ENCODE peak calls at places on chromosomes 7 and 10, in seven cellular contexts. N, G, I, W, F, M and D are unnamed samples.

GRCh38 chr10:92291610-92291859 is 568 bp downstream of the MARCHF5 start:
- DNase-seq in N (no peak), M (no peak), G (no peak), W (peak; percentile 20), I (no peak), F (no peak), D (no peak)

GRCh38 chr10:72567421-72567820 is 58.5 kb downstream of the MICU1 start:
- DNase-seq in F (no peak), M (no peak), W (peak; percentile 54), I (peak; percentile 4), N (peak; percentile 79), G (no peak), D (no peak)

GRCh38 chr7:143373255-143373794 is 7.8 kb upstream of the ZYX start:
- DNase-seq in G (no peak), F (no peak), M (no peak), W (no peak), I (no peak), N (no peak), D (no peak)

GRCh38 chr7:142567676-142568075 is 181.6 kb upstream of the PRSS1 start:
- DNase-seq in M (no peak), G (no peak), F (no peak), I (no peak), W (no peak), N (no peak), D (no peak)

GRCh38 chr10:98323221-98324164 is 55.5 kb upstream of the LOXL4 start:
- DNase-seq in I (peak; percentile 78), N (peak; percentile 13), G (no peak), M (peak; percentile 61), F (peak; percentile 32), W (no peak), D (no peak)

GRCh38 chr7:157614457-157615020 is 277.7 kb downstream of the DNAJB6 start:
- DNase-seq in F (no peak), N (no peak), W (no peak), G (no peak), M (no peak), I (no peak), D (no peak)

GRCh38 chr7:2003931-2004812 is 228.6 kb downstream of the MAD1L1 start:
- DNase-seq in W (no peak), N (no peak), M (no peak), G (peak; percentile 1), I (no peak), F (no peak), D (no peak)

GRCh38 chr7:1668486-1668931 is 1.6 kb upstream of the ELFN1 start:
- DNase-seq in N (no peak), W (peak; percentile 46), G (no peak), M (no peak), F (no peak), I (no peak), D (peak; percentile 46)

GRCh38 chr7:44379366-44380178 is 54.2 kb upstream of the CAMK2B start:
- DNase-seq in G (no peak), W (no peak), M (no peak), F (no peak), I (no peak), N (no peak), D (peak; percentile 24)

GRCh38 chr7:11130012-11130411 is 156.3 kb downstream of the PHF14 start:
- DNase-seq in N (no peak), W (no peak), I (peak; percentile 73), F (peak; percentile 17), G (no peak), M (no peak), D (no peak)

DNA sequence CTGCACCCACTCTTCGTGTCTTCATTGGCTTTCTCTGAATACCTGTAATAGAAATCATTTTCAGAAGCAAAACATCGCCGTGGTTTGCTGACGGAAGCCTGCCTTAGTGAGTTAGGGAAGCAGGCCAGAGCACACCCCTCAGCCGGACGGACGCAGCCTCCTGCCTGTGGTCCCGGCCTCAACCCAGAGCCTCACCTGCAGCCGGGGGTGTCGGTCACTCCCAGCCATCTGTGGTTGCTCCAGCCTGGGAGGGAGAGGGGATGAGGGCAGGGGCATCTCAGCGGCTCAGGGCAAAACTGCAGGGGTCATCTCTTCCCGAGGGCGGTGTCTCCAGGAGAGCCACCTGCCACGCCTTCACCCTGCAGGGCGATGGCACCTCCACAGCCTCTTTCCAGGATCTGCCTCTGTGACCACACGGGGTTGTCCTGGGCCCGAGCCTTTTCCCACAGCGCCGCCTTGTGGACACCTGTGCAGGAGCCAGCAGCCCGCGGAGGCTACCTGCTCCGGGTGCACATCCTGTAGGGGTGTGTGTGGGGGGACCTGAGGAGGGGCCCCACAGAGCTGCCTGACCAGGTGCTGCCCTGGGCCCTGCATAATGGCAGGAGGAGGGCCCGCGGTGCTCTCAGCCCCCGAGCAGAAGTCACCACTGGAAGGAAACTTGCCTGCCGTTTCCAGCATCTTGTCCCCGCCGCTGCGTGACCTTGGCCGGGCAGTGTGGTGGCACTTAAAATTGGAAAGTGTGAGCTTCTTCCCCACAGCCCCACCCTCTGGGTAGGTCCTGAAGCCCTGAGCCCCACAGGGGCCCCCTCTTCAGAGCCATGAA is 21.6 kb upstream of the AP5Z1 start:
- DNase-seq in I (peak; percentile 57), W (peak; percentile 90), F (peak; percentile 88), N (no peak), G (peak; percentile 89), M (peak; percentile 88), D (peak; percentile 91)
- TF ChIP-seq CTCF in I (peak; percentile 92), W (peak; percentile 90), F (peak; percentile 93), N (peak; percentile 95), G (peak; percentile 87), M (peak; percentile 86), D (peak; percentile 97)

GRCh38 chr7:152897401-152897800 is 137.8 kb downstream of the ACTR3B start:
- DNase-seq in M (no peak), F (no peak), N (no peak), W (no peak), G (no peak), I (no peak), D (no peak)

GRCh38 chr7:152891837-152892236 is 132.3 kb downstream of the ACTR3B start:
- DNase-seq in W (no peak), G (no peak), F (no peak), I (no peak), M (no peak), N (no peak), D (no peak)

GRCh38 chr7:152893801-152894294 is 134.3 kb downstream of the ACTR3B start:
- DNase-seq in N (no peak), F (no peak), W (no peak), M (no peak), G (no peak), I (no peak), D (no peak)

GRCh38 chr7:152896217-152896616 is 136.7 kb downstream of the ACTR3B start:
- DNase-seq in M (no peak), F (no peak), N (no peak), W (no peak), I (no peak), G (no peak), D (no peak)

GRCh38 chr7:152894295-152895170 is 135.0 kb downstream of the ACTR3B start:
- DNase-seq in M (no peak), N (no peak), I (peak; percentile 19), F (peak; percentile 27), G (peak; percentile 73), W (peak; percentile 60), D (peak; percentile 88)
- TF ChIP-seq CTCF in M (peak; percentile 65), N (peak; percentile 66), I (peak; percentile 66), F (peak; percentile 96), G (peak; percentile 94), W (peak; percentile 70), D (peak; percentile 76)

GRCh38 chr7:5452470-5452899 is 28.9 kb upstream of the TNRC18 start:
- DNase-seq in M (peak; percentile 41), G (no peak), W (no peak), I (peak; percentile 32), F (no peak), N (no peak), D (no peak)

GRCh38 chr7:5448378-5449042 is 24.9 kb upstream of the TNRC18 start:
- DNase-seq in W (no peak), G (no peak), N (no peak), M (no peak), F (no peak), I (peak; percentile 30), D (no peak)

GRCh38 chr7:5451391-5451790 is 27.8 kb upstream of the TNRC18 start:
- DNase-seq in N (no peak), M (no peak), I (no peak), F (no peak), W (no peak), G (no peak), D (no peak)

GRCh38 chr7:5452937-5453540 is 29.4 kb upstream of the TNRC18 start:
- DNase-seq in M (no peak), W (no peak), I (peak; percentile 94), G (peak; percentile 44), N (no peak), F (no peak), D (no peak)

GRCh38 chr7:5450549-5451327 is 27.1 kb upstream of the TNRC18 start:
- DNase-seq in N (no peak), W (peak; percentile 58), G (peak; percentile 72), M (peak; percentile 55), F (peak; percentile 63), I (peak; percentile 53), D (peak; percentile 79)
- TF ChIP-seq CTCF in N (peak; percentile 64), W (peak; percentile 81), G (peak; percentile 51), M (peak; percentile 42), F (peak; percentile 67), I (peak; percentile 54), D (peak; percentile 65)

DNA sequence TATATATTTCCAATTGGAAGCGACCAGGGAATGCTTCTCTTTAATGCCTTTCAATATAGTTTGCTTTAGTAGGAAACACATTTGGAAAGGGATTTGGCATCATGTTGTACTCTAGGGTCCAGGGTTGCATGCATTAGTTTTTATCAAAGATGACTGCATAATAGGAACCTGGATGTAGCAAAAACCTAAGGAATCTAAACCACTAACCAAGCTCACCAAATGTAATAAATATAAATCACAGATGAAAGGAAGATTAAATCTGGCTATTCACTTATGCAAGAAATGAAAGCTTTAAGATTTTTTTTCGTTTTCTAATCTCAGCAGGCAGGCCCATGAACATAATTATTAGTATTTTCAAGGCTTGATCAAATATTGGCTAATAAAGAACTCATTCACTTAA is 120.0 kb downstream of the ATXN7L1 start:
- DNase-seq in W (no peak), N (no peak), G (no peak), F (no peak), I (no peak), M (no peak), D (no peak)
- TF ChIP-seq CTCF in W (no peak), N (no peak), G (no peak), F (no peak), I (no peak), M (no peak), D (no peak)

DNA sequence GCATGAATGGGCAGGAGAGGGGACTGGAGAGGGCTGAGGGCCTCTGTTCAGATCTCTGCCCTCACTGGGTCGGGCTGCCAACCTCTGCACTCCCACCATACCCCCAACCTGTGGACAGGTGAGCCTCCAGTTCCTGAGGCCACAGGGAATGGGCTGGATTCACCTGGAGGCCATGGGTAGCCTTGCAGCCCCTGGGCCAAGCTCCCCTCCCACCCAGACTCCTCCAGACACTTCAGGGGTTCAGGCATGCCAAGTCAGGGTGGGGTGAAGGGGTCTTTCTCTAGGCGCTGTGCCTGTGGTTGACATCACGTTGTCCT is 80.5 kb downstream of the ZMIZ1 start:
- DNase-seq in F (no peak), M (no peak), N (no peak), W (no peak), I (no peak), G (no peak), D (no peak)
- TF ChIP-seq CTCF in F (no peak), M (no peak), N (no peak), W (no peak), I (no peak), G (no peak), D (no peak)